ENCODE peak calls at places on chromosomes 7 and 10, in five cellular contexts. K, P, F, O and E are unnamed samples.

GRCh38 chr10:49781247-49781646 is 19.1 kb upstream of the OGDHL start:
- DNase-seq in K (no peak), P (no peak), F (peak), O (no peak), E (no peak)

GRCh38 chr7:91512958-91513357 is 248.7 kb downstream of the FZD1 start:
- DNase-seq in K (peak), P (no peak), F (peak), O (no peak), E (no peak)

GRCh38 chr10:49269523-49269922 is 29.4 kb upstream of the C10orf71 start:
- DNase-seq in K (no peak), P (no peak), F (no peak), O (no peak), E (no peak)

GRCh38 chr10:7417103-7417623 is 6.3 kb upstream of the SFMBT2 start:
- DNase-seq in K (no peak), P (no peak), F (peak), O (peak), E (no peak)

GRCh38 chr7:136877509-136877908 is 9.1 kb downstream of the CHRM2 start:
- DNase-seq in K (no peak), P (no peak), F (no peak), O (no peak), E (no peak)

GRCh38 chr7:6495597-6496262 is 48.0 kb upstream of the DAGLB start:
- DNase-seq in K (no peak), P (no peak), F (peak), O (no peak), E (peak)

GRCh38 chr10:120969219-120969645 is 118.1 kb downstream of the WDR11 start:
- DNase-seq in K (no peak), P (no peak), F (no peak), O (peak), E (no peak)

GRCh38 chr7:31099451-31100444 is 47.6 kb downstream of the ADCYAP1R1 start:
- DNase-seq in K (no peak), P (no peak), F (no peak), O (no peak), E (no peak)

GRCh38 chr10:30493609-30494530 is 59.9 kb downstream of the MAP3K8 start:
- DNase-seq in K (peak), P (no peak), F (peak), O (peak), E (peak)

GRCh38 chr10:130105724-130106123 is 4.9 kb downstream of the C10orf143 start:
- DNase-seq in K (no peak), P (no peak), F (no peak), O (no peak), E (no peak)

GRCh38 chr10:129579228-129579627 is 112.2 kb downstream of the MGMT start:
- DNase-seq in K (no peak), P (no peak), F (no peak), O (no peak), E (no peak)

GRCh38 chr10:118956253-118957140 is 73.0 kb upstream of the NANOS1 start:
- DNase-seq in K (no peak), P (no peak), F (no peak), O (no peak), E (no peak)